ENCODE peak calls at places on chromosomes 13 and 19, in five cellular contexts. One of them, this sample, is unnamed.
A peak's percentile ranks its signal among the peaks of the same experiment; 100 is the strongest.

GRCh38 chr19:45404557-45405434 is at the start of gene PPP1R13L:
- DNase-seq in colonic mucosa: peak; percentile 92
- DNase-seq in heart right ventricle: peak; percentile 87
- DNase-seq in dorsolateral prefrontal cortex: no peak
- DNase-seq in tibial artery: peak; percentile 93
- DNase-seq in this sample: no peak

GRCh38 chr19:49056101-49056901 is 1.2 kb downstream of the CGB7 start:
- DNase-seq in colonic mucosa: peak; percentile 72
- DNase-seq in heart right ventricle: peak; percentile 66
- DNase-seq in dorsolateral prefrontal cortex: no peak
- DNase-seq in tibial artery: peak; percentile 76
- DNase-seq in this sample: no peak

GRCh38 chr13:110637747-110638146 is 22.4 kb downstream of the NAXD start:
- DNase-seq in colonic mucosa: no peak
- DNase-seq in heart right ventricle: no peak
- DNase-seq in dorsolateral prefrontal cortex: no peak
- DNase-seq in tibial artery: no peak
- DNase-seq in this sample: no peak

GRCh38 chr13:76600086-76600485 is 286.1 kb downstream of the KCTD12 start:
- DNase-seq in colonic mucosa: no peak
- DNase-seq in heart right ventricle: no peak
- DNase-seq in dorsolateral prefrontal cortex: no peak
- DNase-seq in tibial artery: no peak
- DNase-seq in this sample: no peak

GRCh38 chr19:28244966-28245365 is 968.0 kb downstream of the UQCRFS1 start:
- DNase-seq in colonic mucosa: no peak
- DNase-seq in heart right ventricle: no peak
- DNase-seq in dorsolateral prefrontal cortex: no peak
- DNase-seq in tibial artery: no peak
- DNase-seq in this sample: no peak

GRCh38 chr13:60427285-60427684 is 30.3 kb downstream of the TDRD3 start:
- DNase-seq in colonic mucosa: no peak
- DNase-seq in heart right ventricle: no peak
- DNase-seq in dorsolateral prefrontal cortex: no peak
- DNase-seq in tibial artery: no peak
- DNase-seq in this sample: no peak

GRCh38 chr13:41458187-41458938 is 1.0 kb downstream of the RGCC start:
- DNase-seq in colonic mucosa: peak; percentile 32
- DNase-seq in heart right ventricle: peak; percentile 41
- DNase-seq in dorsolateral prefrontal cortex: no peak
- DNase-seq in tibial artery: no peak
- DNase-seq in this sample: no peak

GRCh38 chr13:42612021-42612765 is 38.2 kb downstream of the TNFSF11 start:
- DNase-seq in colonic mucosa: no peak
- DNase-seq in heart right ventricle: no peak
- DNase-seq in dorsolateral prefrontal cortex: no peak
- DNase-seq in tibial artery: no peak
- DNase-seq in this sample: no peak

GRCh38 chr13:47672245-47672975 is 328.7 kb downstream of the SUCLA2 start:
- DNase-seq in colonic mucosa: no peak
- DNase-seq in heart right ventricle: no peak
- DNase-seq in dorsolateral prefrontal cortex: no peak
- DNase-seq in tibial artery: no peak
- DNase-seq in this sample: no peak

GRCh38 chr19:4015705-4016402 is 8.3 kb downstream of the PIAS4 start:
- DNase-seq in colonic mucosa: no peak
- DNase-seq in heart right ventricle: no peak
- DNase-seq in dorsolateral prefrontal cortex: no peak
- DNase-seq in tibial artery: no peak
- DNase-seq in this sample: no peak

GRCh38 chr19:35063940-35064818 is 22.7 kb downstream of the HPN start:
- DNase-seq in colonic mucosa: no peak
- DNase-seq in heart right ventricle: no peak
- DNase-seq in dorsolateral prefrontal cortex: no peak
- DNase-seq in tibial artery: no peak
- DNase-seq in this sample: no peak

GRCh38 chr13:112951674-112952371 is 17.2 kb upstream of the MCF2L start:
- DNase-seq in colonic mucosa: no peak
- DNase-seq in heart right ventricle: no peak
- DNase-seq in dorsolateral prefrontal cortex: no peak
- DNase-seq in tibial artery: peak; percentile 35
- DNase-seq in this sample: no peak

GRCh38 chr13:109776575-109776974 is 9.8 kb downstream of the IRS2 start:
- DNase-seq in colonic mucosa: no peak
- DNase-seq in heart right ventricle: no peak
- DNase-seq in dorsolateral prefrontal cortex: no peak
- DNase-seq in tibial artery: no peak
- DNase-seq in this sample: no peak

GRCh38 chr13:35157143-35157755 is 215.2 kb downstream of the NBEA start:
- DNase-seq in colonic mucosa: peak; percentile 47
- DNase-seq in heart right ventricle: no peak
- DNase-seq in dorsolateral prefrontal cortex: no peak
- DNase-seq in tibial artery: no peak
- DNase-seq in this sample: peak; percentile 16

GRCh38 chr19:3456925-3457530 is 23.3 kb downstream of the SMIM24 start:
- DNase-seq in colonic mucosa: no peak
- DNase-seq in heart right ventricle: no peak
- DNase-seq in dorsolateral prefrontal cortex: no peak
- DNase-seq in tibial artery: no peak
- DNase-seq in this sample: no peak

GRCh38 chr19:37999309-38000213 is 92.6 kb downstream of the SIPA1L3 start:
- DNase-seq in colonic mucosa: no peak
- DNase-seq in heart right ventricle: peak; percentile 30
- DNase-seq in dorsolateral prefrontal cortex: no peak
- DNase-seq in tibial artery: no peak
- DNase-seq in this sample: peak; percentile 92

GRCh38 chr19:9309974-9310446 is 372 bp upstream of the ZNF699 start:
- DNase-seq in colonic mucosa: peak; percentile 95
- DNase-seq in heart right ventricle: peak; percentile 90
- DNase-seq in dorsolateral prefrontal cortex: peak; percentile 66
- DNase-seq in tibial artery: peak; percentile 95
- DNase-seq in this sample: no peak

GRCh38 chr13:33322474-33322827 is 36.9 kb upstream of the STARD13 start:
- DNase-seq in colonic mucosa: no peak
- DNase-seq in heart right ventricle: peak; percentile 16
- DNase-seq in dorsolateral prefrontal cortex: no peak
- DNase-seq in tibial artery: peak; percentile 73
- DNase-seq in this sample: peak; percentile 84

GRCh38 chr13:99353836-99354235 is 46.6 kb upstream of the GPR183 start:
- DNase-seq in colonic mucosa: no peak
- DNase-seq in heart right ventricle: no peak
- DNase-seq in dorsolateral prefrontal cortex: no peak
- DNase-seq in tibial artery: no peak
- DNase-seq in this sample: no peak

GRCh38 chr19:58545286-58546068 is 1.6 kb downstream of the TRIM28 start:
- DNase-seq in colonic mucosa: no peak
- DNase-seq in heart right ventricle: no peak
- DNase-seq in dorsolateral prefrontal cortex: no peak
- DNase-seq in tibial artery: no peak
- DNase-seq in this sample: no peak

GRCh38 chr13:106212436-106213010 is 322.9 kb downstream of the EFNB2 start:
- DNase-seq in colonic mucosa: no peak
- DNase-seq in heart right ventricle: no peak
- DNase-seq in dorsolateral prefrontal cortex: no peak
- DNase-seq in tibial artery: no peak
- DNase-seq in this sample: no peak

GRCh38 chr13:74210693-74211393 is 76.6 kb upstream of the KLF12 start:
- DNase-seq in colonic mucosa: no peak
- DNase-seq in heart right ventricle: no peak
- DNase-seq in dorsolateral prefrontal cortex: no peak
- DNase-seq in tibial artery: peak; percentile 79
- DNase-seq in this sample: peak; percentile 76

GRCh38 chr13:112969692-112970338 is 801 bp downstream of the MCF2L start:
- DNase-seq in colonic mucosa: no peak
- DNase-seq in heart right ventricle: no peak
- DNase-seq in dorsolateral prefrontal cortex: no peak
- DNase-seq in tibial artery: no peak
- DNase-seq in this sample: no peak

GRCh38 chr19:45613926-45614725 is 12.1 kb upstream of the GPR4 start:
- DNase-seq in colonic mucosa: peak; percentile 83
- DNase-seq in heart right ventricle: no peak
- DNase-seq in dorsolateral prefrontal cortex: no peak
- DNase-seq in tibial artery: no peak
- DNase-seq in this sample: peak; percentile 55

GRCh38 chr13:38542601-38543000 is 144.3 kb upstream of the FREM2 start:
- DNase-seq in colonic mucosa: no peak
- DNase-seq in heart right ventricle: no peak
- DNase-seq in dorsolateral prefrontal cortex: no peak
- DNase-seq in tibial artery: no peak
- DNase-seq in this sample: no peak

GRCh38 chr13:111130111-111130508 is 15.0 kb downstream of the ARHGEF7 start:
- DNase-seq in colonic mucosa: no peak
- DNase-seq in heart right ventricle: no peak
- DNase-seq in dorsolateral prefrontal cortex: no peak
- DNase-seq in tibial artery: no peak
- DNase-seq in this sample: no peak

GRCh38 chr13:28658796-28659610 is at the start of gene POMP:
- DNase-seq in colonic mucosa: peak; percentile 95
- DNase-seq in heart right ventricle: peak; percentile 96
- DNase-seq in dorsolateral prefrontal cortex: peak; percentile 89
- DNase-seq in tibial artery: peak; percentile 96
- DNase-seq in this sample: peak; percentile 83
- H3K27ac ChIP-seq in colonic mucosa: peak within 1 kb of the TSS; percentile 91
- H3K27ac ChIP-seq in heart right ventricle: peak within 1 kb of the TSS; percentile 99
- H3K27ac ChIP-seq in dorsolateral prefrontal cortex: peak within 1 kb of the TSS; percentile 91
- H3K27ac ChIP-seq in tibial artery: peak within 1 kb of the TSS; percentile 95
- H3K27ac ChIP-seq in this sample: peak within 1 kb of the TSS; percentile 94

DNA sequence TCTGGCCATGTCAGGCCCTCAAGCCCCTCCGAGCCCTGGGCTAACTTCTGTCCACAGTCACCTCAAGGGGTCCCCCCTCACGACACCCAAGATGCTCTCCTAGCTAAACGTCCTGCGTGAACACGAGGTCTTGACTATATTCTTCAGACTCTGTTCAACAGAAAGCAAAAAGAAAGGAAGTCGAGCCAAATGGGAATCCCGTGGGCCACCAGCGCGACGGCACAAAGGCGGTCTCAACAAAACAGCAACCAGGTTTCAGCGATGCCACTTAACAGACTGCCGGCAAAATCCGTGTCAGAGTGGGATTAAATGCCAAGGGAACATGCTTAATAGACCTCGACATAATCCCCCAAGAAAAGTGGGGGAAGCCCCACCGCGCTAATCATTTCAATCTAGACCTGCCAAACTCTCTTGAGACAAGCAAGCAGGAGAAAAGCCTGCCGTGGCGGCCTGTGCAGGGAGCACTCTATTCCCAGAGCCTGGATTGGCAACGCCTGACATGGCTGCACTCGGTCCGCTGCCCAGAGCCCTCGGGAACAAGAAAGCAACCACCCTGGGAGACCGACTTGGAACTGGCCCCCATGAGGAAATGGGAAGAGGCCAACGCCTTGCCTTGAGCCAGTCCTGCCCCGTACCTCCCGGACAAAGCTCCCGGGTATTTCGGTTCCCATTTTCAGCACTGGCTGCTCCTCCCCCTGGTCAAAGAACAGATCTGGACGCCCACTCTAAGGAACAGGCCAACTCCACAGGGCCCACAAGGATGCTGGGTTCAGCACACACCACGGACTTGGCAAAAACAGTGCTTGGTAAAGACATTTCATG is 16.0 kb downstream of the ZC3H4 start:
- DNase-seq in colonic mucosa: peak; percentile 42
- DNase-seq in heart right ventricle: peak; percentile 63
- DNase-seq in dorsolateral prefrontal cortex: no peak
- DNase-seq in tibial artery: peak; percentile 92
- DNase-seq in this sample: no peak
- H3K4me3 ChIP-seq in colonic mucosa: no peak overlapping the region
- H3K4me3 ChIP-seq in heart right ventricle: no peak overlapping the region
- H3K4me3 ChIP-seq in dorsolateral prefrontal cortex: peak overlapping the region; percentile 12
- H3K4me3 ChIP-seq in tibial artery: peak overlapping the region; percentile 20
- H3K4me3 ChIP-seq in this sample: no peak overlapping the region

GRCh38 chr19:292951-293350 is 1.7 kb upstream of the PLPP2 start:
- DNase-seq in colonic mucosa: no peak
- DNase-seq in heart right ventricle: no peak
- DNase-seq in dorsolateral prefrontal cortex: no peak
- DNase-seq in tibial artery: no peak
- DNase-seq in this sample: no peak

GRCh38 chr19:294341-294818 is 3.2 kb upstream of the PLPP2 start:
- DNase-seq in colonic mucosa: no peak
- DNase-seq in heart right ventricle: no peak
- DNase-seq in dorsolateral prefrontal cortex: no peak
- DNase-seq in tibial artery: no peak
- DNase-seq in this sample: no peak

GRCh38 chr19:292281-292884 is 1.2 kb upstream of the PLPP2 start:
- DNase-seq in colonic mucosa: no peak
- DNase-seq in heart right ventricle: no peak
- DNase-seq in dorsolateral prefrontal cortex: no peak
- DNase-seq in tibial artery: no peak
- DNase-seq in this sample: no peak

GRCh38 chr19:294819-295686 is 3.9 kb upstream of the PLPP2 start:
- DNase-seq in colonic mucosa: peak; percentile 42
- DNase-seq in heart right ventricle: no peak
- DNase-seq in dorsolateral prefrontal cortex: peak; percentile 38
- DNase-seq in tibial artery: no peak
- DNase-seq in this sample: no peak

DNA sequence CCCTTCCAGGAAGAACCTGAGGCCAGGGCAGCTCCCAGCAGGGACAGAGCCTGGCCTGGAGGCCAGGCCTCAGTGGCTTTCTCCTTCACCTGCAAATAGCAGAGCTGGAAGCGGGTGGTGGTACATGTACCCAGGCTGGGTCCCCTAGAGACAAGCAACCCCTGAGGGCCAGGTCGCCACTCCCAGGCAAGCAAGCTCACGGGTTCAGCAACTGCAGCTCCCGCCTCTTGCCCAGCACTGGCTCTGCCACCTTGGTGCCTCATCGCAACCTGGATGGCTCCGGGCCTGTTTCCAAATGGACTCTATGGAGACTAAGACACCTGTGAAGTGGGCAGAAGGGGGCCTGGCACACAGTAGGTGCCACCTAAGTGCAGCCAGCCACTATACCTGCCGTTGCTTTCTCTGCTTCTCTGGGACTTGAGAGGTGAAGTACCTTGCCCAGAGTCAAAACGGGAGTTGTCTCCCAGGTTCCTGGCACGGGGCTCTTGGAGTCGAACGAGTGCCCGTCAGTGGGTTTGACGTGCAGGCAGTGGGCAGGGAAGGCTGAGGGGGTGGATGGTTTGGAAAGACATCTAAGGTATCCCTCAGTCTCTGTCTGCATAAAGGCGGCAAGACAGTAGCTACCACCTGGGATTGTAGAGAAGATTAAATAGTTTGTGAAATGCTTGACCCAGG is 2.4 kb upstream of the PLPP2 start:
- DNase-seq in colonic mucosa: no peak
- DNase-seq in heart right ventricle: no peak
- DNase-seq in dorsolateral prefrontal cortex: no peak
- DNase-seq in tibial artery: no peak
- DNase-seq in this sample: no peak
- TF ChIP-seq CTCF in colonic mucosa: no peak
- TF ChIP-seq CTCF in heart right ventricle: no peak
- TF ChIP-seq CTCF in dorsolateral prefrontal cortex: no peak
- TF ChIP-seq CTCF in tibial artery: no peak
- TF ChIP-seq CTCF in this sample: no peak

DNA sequence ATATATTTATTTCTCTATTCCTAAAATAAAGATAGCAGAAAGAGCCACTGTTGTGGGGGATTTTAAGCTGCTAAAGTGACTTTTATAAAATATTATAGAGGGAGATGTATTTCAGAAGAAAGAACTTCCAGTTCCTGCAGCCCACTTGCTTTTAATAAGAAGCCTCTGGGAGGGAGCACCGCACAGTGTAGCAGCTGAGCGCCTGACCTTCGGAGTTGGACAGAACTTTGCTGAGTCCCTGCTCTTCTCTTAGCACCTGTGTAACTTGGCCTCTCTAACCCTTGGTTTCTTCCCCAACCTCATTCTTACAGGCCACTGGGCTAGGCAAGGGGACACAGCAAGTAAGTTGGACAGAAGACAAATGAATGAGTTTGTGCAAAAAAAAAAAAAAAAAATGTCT is 34.8 kb upstream of the TPTE2 start:
- DNase-seq in colonic mucosa: no peak
- DNase-seq in heart right ventricle: no peak
- DNase-seq in dorsolateral prefrontal cortex: no peak
- DNase-seq in tibial artery: no peak
- DNase-seq in this sample: no peak
- H3K27ac ChIP-seq in colonic mucosa: no peak overlapping the region
- H3K27ac ChIP-seq in heart right ventricle: no peak overlapping the region
- H3K27ac ChIP-seq in dorsolateral prefrontal cortex: no peak overlapping the region
- H3K27ac ChIP-seq in tibial artery: no peak overlapping the region
- H3K27ac ChIP-seq in this sample: no peak overlapping the region

This sample was measured in AG04450.